ENCODE peak calls at places on chromosomes 2 and 18, in six cellular contexts. One of them, this sample, is unnamed.

GRCh38 chr2:120395221-120395620 is 49.3 kb downstream of the INHBB start:
- DNase-seq in activated T-cell treated with anti-CD3 and anti-CD28 coated beads, Interleukin-2, amount 50 U/mL, for 72 hours: no peak
- DNase-seq in AG10803: no peak
- DNase-seq in lung microvascular endothelial cell: no peak
- DNase-seq in AG08395: no peak
- DNase-seq in activated CD4-positive, CD25-positive, alpha-beta regulatory T cell treated with anti-CD3 and anti-CD28 coated beads, Interleukin-2, amount 50 U/mL, for 72 hours: no peak
- DNase-seq in this sample: no peak

GRCh38 chr2:43174368-43175186 is 51.8 kb downstream of the ZFP36L2 start:
- DNase-seq in activated T-cell treated with anti-CD3 and anti-CD28 coated beads, Interleukin-2, amount 50 U/mL, for 72 hours: peak
- DNase-seq in AG10803: no peak
- DNase-seq in lung microvascular endothelial cell: peak
- DNase-seq in AG08395: no peak
- DNase-seq in activated CD4-positive, CD25-positive, alpha-beta regulatory T cell treated with anti-CD3 and anti-CD28 coated beads, Interleukin-2, amount 50 U/mL, for 72 hours: peak
- DNase-seq in this sample: peak

GRCh38 chr18:44680271-44681038 is at the start of gene SETBP1:
- DNase-seq in activated T-cell treated with anti-CD3 and anti-CD28 coated beads, Interleukin-2, amount 50 U/mL, for 72 hours: peak
- DNase-seq in AG10803: peak
- DNase-seq in lung microvascular endothelial cell: peak
- DNase-seq in AG08395: peak
- DNase-seq in activated CD4-positive, CD25-positive, alpha-beta regulatory T cell treated with anti-CD3 and anti-CD28 coated beads, Interleukin-2, amount 50 U/mL, for 72 hours: peak
- DNase-seq in this sample: peak

GRCh38 chr2:171160630-171161424 is at the start of gene TLK1:
- DNase-seq in activated T-cell treated with anti-CD3 and anti-CD28 coated beads, Interleukin-2, amount 50 U/mL, for 72 hours: peak
- DNase-seq in AG10803: peak
- DNase-seq in lung microvascular endothelial cell: peak
- DNase-seq in AG08395: peak
- DNase-seq in activated CD4-positive, CD25-positive, alpha-beta regulatory T cell treated with anti-CD3 and anti-CD28 coated beads, Interleukin-2, amount 50 U/mL, for 72 hours: peak
- DNase-seq in this sample: peak

GRCh38 chr2:170771049-170771937 is 1.1 kb downstream of the ERICH2 start:
- DNase-seq in activated T-cell treated with anti-CD3 and anti-CD28 coated beads, Interleukin-2, amount 50 U/mL, for 72 hours: peak
- DNase-seq in AG10803: no peak
- DNase-seq in lung microvascular endothelial cell: peak
- DNase-seq in AG08395: peak
- DNase-seq in activated CD4-positive, CD25-positive, alpha-beta regulatory T cell treated with anti-CD3 and anti-CD28 coated beads, Interleukin-2, amount 50 U/mL, for 72 hours: no peak
- DNase-seq in this sample: peak

GRCh38 chr2:5364361-5364760 is 327.8 kb upstream of the SOX11 start:
- DNase-seq in activated T-cell treated with anti-CD3 and anti-CD28 coated beads, Interleukin-2, amount 50 U/mL, for 72 hours: no peak
- DNase-seq in AG10803: no peak
- DNase-seq in lung microvascular endothelial cell: no peak
- DNase-seq in AG08395: no peak
- DNase-seq in activated CD4-positive, CD25-positive, alpha-beta regulatory T cell treated with anti-CD3 and anti-CD28 coated beads, Interleukin-2, amount 50 U/mL, for 72 hours: no peak
- DNase-seq in this sample: no peak

GRCh38 chr2:237482485-237482884 is 4.6 kb upstream of the MLPH start:
- DNase-seq in activated T-cell treated with anti-CD3 and anti-CD28 coated beads, Interleukin-2, amount 50 U/mL, for 72 hours: no peak
- DNase-seq in AG10803: peak
- DNase-seq in lung microvascular endothelial cell: peak
- DNase-seq in AG08395: peak
- DNase-seq in activated CD4-positive, CD25-positive, alpha-beta regulatory T cell treated with anti-CD3 and anti-CD28 coated beads, Interleukin-2, amount 50 U/mL, for 72 hours: no peak
- DNase-seq in this sample: no peak

GRCh38 chr2:17830053-17831034 is 14.1 kb downstream of the MSGN1 start:
- DNase-seq in activated T-cell treated with anti-CD3 and anti-CD28 coated beads, Interleukin-2, amount 50 U/mL, for 72 hours: peak
- DNase-seq in AG10803: peak
- DNase-seq in lung microvascular endothelial cell: peak
- DNase-seq in AG08395: peak
- DNase-seq in activated CD4-positive, CD25-positive, alpha-beta regulatory T cell treated with anti-CD3 and anti-CD28 coated beads, Interleukin-2, amount 50 U/mL, for 72 hours: peak
- DNase-seq in this sample: no peak

GRCh38 chr18:6595666-6596065 is 133.8 kb upstream of the ARHGAP28 start:
- DNase-seq in activated T-cell treated with anti-CD3 and anti-CD28 coated beads, Interleukin-2, amount 50 U/mL, for 72 hours: no peak
- DNase-seq in AG10803: no peak
- DNase-seq in lung microvascular endothelial cell: no peak
- DNase-seq in AG08395: no peak
- DNase-seq in activated CD4-positive, CD25-positive, alpha-beta regulatory T cell treated with anti-CD3 and anti-CD28 coated beads, Interleukin-2, amount 50 U/mL, for 72 hours: no peak
- DNase-seq in this sample: no peak

GRCh38 chr2:216819055-216819454 is 40.8 kb downstream of the TNP1 start:
- DNase-seq in activated T-cell treated with anti-CD3 and anti-CD28 coated beads, Interleukin-2, amount 50 U/mL, for 72 hours: no peak
- DNase-seq in AG10803: no peak
- DNase-seq in lung microvascular endothelial cell: no peak
- DNase-seq in AG08395: no peak
- DNase-seq in activated CD4-positive, CD25-positive, alpha-beta regulatory T cell treated with anti-CD3 and anti-CD28 coated beads, Interleukin-2, amount 50 U/mL, for 72 hours: no peak
- DNase-seq in this sample: no peak

GRCh38 chr18:39274535-39274934 is 1708.9 kb upstream of the CELF4 start:
- DNase-seq in activated T-cell treated with anti-CD3 and anti-CD28 coated beads, Interleukin-2, amount 50 U/mL, for 72 hours: no peak
- DNase-seq in AG10803: no peak
- DNase-seq in lung microvascular endothelial cell: peak
- DNase-seq in AG08395: no peak
- DNase-seq in activated CD4-positive, CD25-positive, alpha-beta regulatory T cell treated with anti-CD3 and anti-CD28 coated beads, Interleukin-2, amount 50 U/mL, for 72 hours: no peak
- DNase-seq in this sample: no peak

GRCh38 chr2:19899853-19900525 is 1.8 kb downstream of the TTC32 start:
- DNase-seq in activated T-cell treated with anti-CD3 and anti-CD28 coated beads, Interleukin-2, amount 50 U/mL, for 72 hours: no peak
- DNase-seq in AG10803: no peak
- DNase-seq in lung microvascular endothelial cell: peak
- DNase-seq in AG08395: no peak
- DNase-seq in activated CD4-positive, CD25-positive, alpha-beta regulatory T cell treated with anti-CD3 and anti-CD28 coated beads, Interleukin-2, amount 50 U/mL, for 72 hours: no peak
- DNase-seq in this sample: no peak

GRCh38 chr2:219521066-219521880 is 7.0 kb downstream of the ASIC4 start:
- DNase-seq in activated T-cell treated with anti-CD3 and anti-CD28 coated beads, Interleukin-2, amount 50 U/mL, for 72 hours: no peak
- DNase-seq in AG10803: peak
- DNase-seq in lung microvascular endothelial cell: peak
- DNase-seq in AG08395: peak
- DNase-seq in activated CD4-positive, CD25-positive, alpha-beta regulatory T cell treated with anti-CD3 and anti-CD28 coated beads, Interleukin-2, amount 50 U/mL, for 72 hours: no peak
- DNase-seq in this sample: no peak

GRCh38 chr18:21393986-21394385 is 152.0 kb downstream of the GREB1L start:
- DNase-seq in activated T-cell treated with anti-CD3 and anti-CD28 coated beads, Interleukin-2, amount 50 U/mL, for 72 hours: no peak
- DNase-seq in AG10803: no peak
- DNase-seq in lung microvascular endothelial cell: no peak
- DNase-seq in AG08395: no peak
- DNase-seq in activated CD4-positive, CD25-positive, alpha-beta regulatory T cell treated with anti-CD3 and anti-CD28 coated beads, Interleukin-2, amount 50 U/mL, for 72 hours: no peak
- DNase-seq in this sample: no peak

GRCh38 chr2:148599112-148599991 is 45.2 kb upstream of the EPC2 start:
- DNase-seq in activated T-cell treated with anti-CD3 and anti-CD28 coated beads, Interleukin-2, amount 50 U/mL, for 72 hours: no peak
- DNase-seq in AG10803: no peak
- DNase-seq in lung microvascular endothelial cell: peak
- DNase-seq in AG08395: no peak
- DNase-seq in activated CD4-positive, CD25-positive, alpha-beta regulatory T cell treated with anti-CD3 and anti-CD28 coated beads, Interleukin-2, amount 50 U/mL, for 72 hours: no peak
- DNase-seq in this sample: no peak

GRCh38 chr18:36467614-36468013 is 170.1 kb downstream of the FHOD3 start:
- DNase-seq in activated T-cell treated with anti-CD3 and anti-CD28 coated beads, Interleukin-2, amount 50 U/mL, for 72 hours: no peak
- DNase-seq in AG10803: no peak
- DNase-seq in lung microvascular endothelial cell: no peak
- DNase-seq in AG08395: no peak
- DNase-seq in activated CD4-positive, CD25-positive, alpha-beta regulatory T cell treated with anti-CD3 and anti-CD28 coated beads, Interleukin-2, amount 50 U/mL, for 72 hours: no peak
- DNase-seq in this sample: no peak

GRCh38 chr2:58204195-58204959 is 36.7 kb downstream of the FANCL start:
- DNase-seq in activated T-cell treated with anti-CD3 and anti-CD28 coated beads, Interleukin-2, amount 50 U/mL, for 72 hours: no peak
- DNase-seq in AG10803: no peak
- DNase-seq in lung microvascular endothelial cell: peak
- DNase-seq in AG08395: no peak
- DNase-seq in activated CD4-positive, CD25-positive, alpha-beta regulatory T cell treated with anti-CD3 and anti-CD28 coated beads, Interleukin-2, amount 50 U/mL, for 72 hours: no peak
- DNase-seq in this sample: no peak

GRCh38 chr2:203774760-203775159 is 68.3 kb downstream of the CD28 start:
- DNase-seq in activated T-cell treated with anti-CD3 and anti-CD28 coated beads, Interleukin-2, amount 50 U/mL, for 72 hours: no peak
- DNase-seq in AG10803: peak
- DNase-seq in lung microvascular endothelial cell: no peak
- DNase-seq in AG08395: no peak
- DNase-seq in activated CD4-positive, CD25-positive, alpha-beta regulatory T cell treated with anti-CD3 and anti-CD28 coated beads, Interleukin-2, amount 50 U/mL, for 72 hours: no peak
- DNase-seq in this sample: no peak

GRCh38 chr18:48800877-48801727 is 149.7 kb downstream of the SMAD7 start:
- DNase-seq in activated T-cell treated with anti-CD3 and anti-CD28 coated beads, Interleukin-2, amount 50 U/mL, for 72 hours: no peak
- DNase-seq in AG10803: no peak
- DNase-seq in lung microvascular endothelial cell: no peak
- DNase-seq in AG08395: no peak
- DNase-seq in activated CD4-positive, CD25-positive, alpha-beta regulatory T cell treated with anti-CD3 and anti-CD28 coated beads, Interleukin-2, amount 50 U/mL, for 72 hours: peak
- DNase-seq in this sample: no peak

GRCh38 chr2:86301711-86302202 is 35.7 kb downstream of the REEP1 start:
- DNase-seq in activated T-cell treated with anti-CD3 and anti-CD28 coated beads, Interleukin-2, amount 50 U/mL, for 72 hours: no peak
- DNase-seq in AG10803: no peak
- DNase-seq in lung microvascular endothelial cell: peak
- DNase-seq in AG08395: no peak
- DNase-seq in activated CD4-positive, CD25-positive, alpha-beta regulatory T cell treated with anti-CD3 and anti-CD28 coated beads, Interleukin-2, amount 50 U/mL, for 72 hours: no peak
- DNase-seq in this sample: no peak

GRCh38 chr2:162058973-162059668 is 14.9 kb downstream of the DPP4 start:
- DNase-seq in activated T-cell treated with anti-CD3 and anti-CD28 coated beads, Interleukin-2, amount 50 U/mL, for 72 hours: peak
- DNase-seq in AG10803: no peak
- DNase-seq in lung microvascular endothelial cell: no peak
- DNase-seq in AG08395: no peak
- DNase-seq in activated CD4-positive, CD25-positive, alpha-beta regulatory T cell treated with anti-CD3 and anti-CD28 coated beads, Interleukin-2, amount 50 U/mL, for 72 hours: no peak
- DNase-seq in this sample: no peak

GRCh38 chr2:7281802-7282201 is 364.6 kb downstream of the RNF144A start:
- DNase-seq in activated T-cell treated with anti-CD3 and anti-CD28 coated beads, Interleukin-2, amount 50 U/mL, for 72 hours: no peak
- DNase-seq in AG10803: no peak
- DNase-seq in lung microvascular endothelial cell: no peak
- DNase-seq in AG08395: no peak
- DNase-seq in activated CD4-positive, CD25-positive, alpha-beta regulatory T cell treated with anti-CD3 and anti-CD28 coated beads, Interleukin-2, amount 50 U/mL, for 72 hours: no peak
- DNase-seq in this sample: no peak

GRCh38 chr2:168192143-168192785 is 55.1 kb downstream of the STK39 start:
- DNase-seq in activated T-cell treated with anti-CD3 and anti-CD28 coated beads, Interleukin-2, amount 50 U/mL, for 72 hours: no peak
- DNase-seq in AG10803: no peak
- DNase-seq in lung microvascular endothelial cell: peak
- DNase-seq in AG08395: no peak
- DNase-seq in activated CD4-positive, CD25-positive, alpha-beta regulatory T cell treated with anti-CD3 and anti-CD28 coated beads, Interleukin-2, amount 50 U/mL, for 72 hours: no peak
- DNase-seq in this sample: no peak

GRCh38 chr2:170766693-170767092 is 3.5 kb upstream of the ERICH2 start:
- DNase-seq in activated T-cell treated with anti-CD3 and anti-CD28 coated beads, Interleukin-2, amount 50 U/mL, for 72 hours: no peak
- DNase-seq in AG10803: no peak
- DNase-seq in lung microvascular endothelial cell: no peak
- DNase-seq in AG08395: no peak
- DNase-seq in activated CD4-positive, CD25-positive, alpha-beta regulatory T cell treated with anti-CD3 and anti-CD28 coated beads, Interleukin-2, amount 50 U/mL, for 72 hours: no peak
- DNase-seq in this sample: no peak

GRCh38 chr2:108949316-108950299 is 39.4 kb downstream of the EDAR start:
- DNase-seq in activated T-cell treated with anti-CD3 and anti-CD28 coated beads, Interleukin-2, amount 50 U/mL, for 72 hours: no peak
- DNase-seq in AG10803: peak
- DNase-seq in lung microvascular endothelial cell: peak
- DNase-seq in AG08395: no peak
- DNase-seq in activated CD4-positive, CD25-positive, alpha-beta regulatory T cell treated with anti-CD3 and anti-CD28 coated beads, Interleukin-2, amount 50 U/mL, for 72 hours: no peak
- DNase-seq in this sample: no peak

GRCh38 chr2:235766206-235766794 is 272.5 kb downstream of the AGAP1 start:
- DNase-seq in activated T-cell treated with anti-CD3 and anti-CD28 coated beads, Interleukin-2, amount 50 U/mL, for 72 hours: peak
- DNase-seq in AG10803: peak
- DNase-seq in lung microvascular endothelial cell: peak
- DNase-seq in AG08395: peak
- DNase-seq in activated CD4-positive, CD25-positive, alpha-beta regulatory T cell treated with anti-CD3 and anti-CD28 coated beads, Interleukin-2, amount 50 U/mL, for 72 hours: no peak
- DNase-seq in this sample: peak

GRCh38 chr18:10798727-10799435 is 273.1 kb downstream of the NAPG start:
- DNase-seq in activated T-cell treated with anti-CD3 and anti-CD28 coated beads, Interleukin-2, amount 50 U/mL, for 72 hours: no peak
- DNase-seq in AG10803: peak
- DNase-seq in lung microvascular endothelial cell: no peak
- DNase-seq in AG08395: peak
- DNase-seq in activated CD4-positive, CD25-positive, alpha-beta regulatory T cell treated with anti-CD3 and anti-CD28 coated beads, Interleukin-2, amount 50 U/mL, for 72 hours: no peak
- DNase-seq in this sample: no peak

GRCh38 chr2:71934320-71934593 is 213.4 kb downstream of the CYP26B1 start:
- DNase-seq in activated T-cell treated with anti-CD3 and anti-CD28 coated beads, Interleukin-2, amount 50 U/mL, for 72 hours: no peak
- DNase-seq in AG10803: no peak
- DNase-seq in lung microvascular endothelial cell: no peak
- DNase-seq in AG08395: no peak
- DNase-seq in activated CD4-positive, CD25-positive, alpha-beta regulatory T cell treated with anti-CD3 and anti-CD28 coated beads, Interleukin-2, amount 50 U/mL, for 72 hours: no peak
- DNase-seq in this sample: no peak

GRCh38 chr18:13372405-13372995 is 153.9 kb downstream of the LDLRAD4 start:
- DNase-seq in activated T-cell treated with anti-CD3 and anti-CD28 coated beads, Interleukin-2, amount 50 U/mL, for 72 hours: no peak
- DNase-seq in AG10803: peak
- DNase-seq in lung microvascular endothelial cell: no peak
- DNase-seq in AG08395: peak
- DNase-seq in activated CD4-positive, CD25-positive, alpha-beta regulatory T cell treated with anti-CD3 and anti-CD28 coated beads, Interleukin-2, amount 50 U/mL, for 72 hours: no peak
- DNase-seq in this sample: no peak

GRCh38 chr18:39199231-39199855 is 1633.7 kb upstream of the CELF4 start:
- DNase-seq in activated T-cell treated with anti-CD3 and anti-CD28 coated beads, Interleukin-2, amount 50 U/mL, for 72 hours: no peak
- DNase-seq in AG10803: no peak
- DNase-seq in lung microvascular endothelial cell: no peak
- DNase-seq in AG08395: no peak
- DNase-seq in activated CD4-positive, CD25-positive, alpha-beta regulatory T cell treated with anti-CD3 and anti-CD28 coated beads, Interleukin-2, amount 50 U/mL, for 72 hours: no peak
- DNase-seq in this sample: no peak

GRCh38 chr2:105665480-105665879 is 79.2 kb upstream of the NCK2 start:
- DNase-seq in activated T-cell treated with anti-CD3 and anti-CD28 coated beads, Interleukin-2, amount 50 U/mL, for 72 hours: no peak
- DNase-seq in AG10803: no peak
- DNase-seq in lung microvascular endothelial cell: no peak
- DNase-seq in AG08395: no peak
- DNase-seq in activated CD4-positive, CD25-positive, alpha-beta regulatory T cell treated with anti-CD3 and anti-CD28 coated beads, Interleukin-2, amount 50 U/mL, for 72 hours: no peak
- DNase-seq in this sample: no peak

GRCh38 chr2:86066915-86067314 is 38.8 kb downstream of the POLR1A start:
- DNase-seq in activated T-cell treated with anti-CD3 and anti-CD28 coated beads, Interleukin-2, amount 50 U/mL, for 72 hours: no peak
- DNase-seq in AG10803: no peak
- DNase-seq in lung microvascular endothelial cell: no peak
- DNase-seq in AG08395: no peak
- DNase-seq in activated CD4-positive, CD25-positive, alpha-beta regulatory T cell treated with anti-CD3 and anti-CD28 coated beads, Interleukin-2, amount 50 U/mL, for 72 hours: no peak
- DNase-seq in this sample: no peak

GRCh38 chr2:239444626-239445625 is 44.1 kb upstream of the HDAC4 start:
- DNase-seq in activated T-cell treated with anti-CD3 and anti-CD28 coated beads, Interleukin-2, amount 50 U/mL, for 72 hours: no peak
- DNase-seq in AG10803: peak
- DNase-seq in lung microvascular endothelial cell: no peak
- DNase-seq in AG08395: peak
- DNase-seq in activated CD4-positive, CD25-positive, alpha-beta regulatory T cell treated with anti-CD3 and anti-CD28 coated beads, Interleukin-2, amount 50 U/mL, for 72 hours: no peak
- DNase-seq in this sample: no peak

GRCh38 chr2:46067501-46068292 is 229.5 kb upstream of the EPAS1 start:
- DNase-seq in activated T-cell treated with anti-CD3 and anti-CD28 coated beads, Interleukin-2, amount 50 U/mL, for 72 hours: peak
- DNase-seq in AG10803: peak
- DNase-seq in lung microvascular endothelial cell: peak
- DNase-seq in AG08395: peak
- DNase-seq in activated CD4-positive, CD25-positive, alpha-beta regulatory T cell treated with anti-CD3 and anti-CD28 coated beads, Interleukin-2, amount 50 U/mL, for 72 hours: no peak
- DNase-seq in this sample: no peak

GRCh38 chr18:74084184-74084583 is 63.5 kb downstream of the FBXO15 start:
- DNase-seq in activated T-cell treated with anti-CD3 and anti-CD28 coated beads, Interleukin-2, amount 50 U/mL, for 72 hours: no peak
- DNase-seq in AG10803: no peak
- DNase-seq in lung microvascular endothelial cell: no peak
- DNase-seq in AG08395: no peak
- DNase-seq in activated CD4-positive, CD25-positive, alpha-beta regulatory T cell treated with anti-CD3 and anti-CD28 coated beads, Interleukin-2, amount 50 U/mL, for 72 hours: no peak
- DNase-seq in this sample: no peak

GRCh38 chr2:158025263-158025996 is 76.2 kb upstream of the UPP2 start:
- DNase-seq in activated T-cell treated with anti-CD3 and anti-CD28 coated beads, Interleukin-2, amount 50 U/mL, for 72 hours: no peak
- DNase-seq in AG10803: peak
- DNase-seq in lung microvascular endothelial cell: no peak
- DNase-seq in AG08395: peak
- DNase-seq in activated CD4-positive, CD25-positive, alpha-beta regulatory T cell treated with anti-CD3 and anti-CD28 coated beads, Interleukin-2, amount 50 U/mL, for 72 hours: no peak
- DNase-seq in this sample: no peak

GRCh38 chr2:46873632-46874068 is 42.0 kb downstream of the MCFD2 start:
- DNase-seq in activated T-cell treated with anti-CD3 and anti-CD28 coated beads, Interleukin-2, amount 50 U/mL, for 72 hours: peak
- DNase-seq in AG10803: peak
- DNase-seq in lung microvascular endothelial cell: peak
- DNase-seq in AG08395: peak
- DNase-seq in activated CD4-positive, CD25-positive, alpha-beta regulatory T cell treated with anti-CD3 and anti-CD28 coated beads, Interleukin-2, amount 50 U/mL, for 72 hours: no peak
- DNase-seq in this sample: no peak

GRCh38 chr2:225041210-225041870 is 928 bp downstream of the DOCK10 start:
- DNase-seq in activated T-cell treated with anti-CD3 and anti-CD28 coated beads, Interleukin-2, amount 50 U/mL, for 72 hours: peak
- DNase-seq in AG10803: peak
- DNase-seq in lung microvascular endothelial cell: peak
- DNase-seq in AG08395: peak
- DNase-seq in activated CD4-positive, CD25-positive, alpha-beta regulatory T cell treated with anti-CD3 and anti-CD28 coated beads, Interleukin-2, amount 50 U/mL, for 72 hours: peak
- DNase-seq in this sample: peak

GRCh38 chr18:63099026-63099840 is 220.3 kb downstream of the BCL2 start:
- DNase-seq in activated T-cell treated with anti-CD3 and anti-CD28 coated beads, Interleukin-2, amount 50 U/mL, for 72 hours: no peak
- DNase-seq in AG10803: no peak
- DNase-seq in lung microvascular endothelial cell: no peak
- DNase-seq in AG08395: no peak
- DNase-seq in activated CD4-positive, CD25-positive, alpha-beta regulatory T cell treated with anti-CD3 and anti-CD28 coated beads, Interleukin-2, amount 50 U/mL, for 72 hours: no peak
- DNase-seq in this sample: no peak